ENCODE peak calls at places on chromosomes 7 and 10, in five cellular contexts. J is NCI-H2081, T is NCI-H1105 treated with DMSO at 0.1 percent for 48 hours, A is stomach, B is AG08395. K is an unnamed sample.

GRCh38 chr7:115449689-115450088 is 527.8 kb downstream of the MDFIC start:
- DNase-seq in J (no peak), T (no peak), A (no peak), B (no peak), K (no peak)

GRCh38 chr7:4711093-4711492 is 29.0 kb downstream of the FOXK1 start:
- DNase-seq in J (no peak), T (no peak), A (no peak), B (no peak), K (no peak)

GRCh38 chr7:132618956-132619305 is 42.7 kb upstream of the PLXNA4 start:
- DNase-seq in J (no peak), T (no peak), A (no peak), B (peak), K (no peak)

GRCh38 chr10:80265740-80266512 is 23.5 kb downstream of the MAT1A start:
- DNase-seq in J (no peak), T (no peak), A (no peak), B (no peak), K (no peak)

GRCh38 chr7:151232272-151233110 is at the start of gene CHPF2:
- DNase-seq in J (peak), T (peak), A (peak), B (peak), K (peak)

GRCh38 chr7:100642534-100642907 is 1.2 kb upstream of the TFR2 start:
- DNase-seq in J (no peak), T (no peak), A (peak), B (no peak), K (peak)

GRCh38 chr7:51590746-51591145 is 274.1 kb upstream of the COBL start:
- DNase-seq in J (no peak), T (no peak), A (no peak), B (no peak), K (no peak)

GRCh38 chr7:100613447-100614185 is 1.3 kb downstream of the MOSPD3 start:
- DNase-seq in J (no peak), T (no peak), A (no peak), B (no peak), K (no peak)

GRCh38 chr7:55558962-55559920 is 13.1 kb downstream of the VOPP1 start:
- DNase-seq in J (no peak), T (no peak), A (no peak), B (no peak), K (no peak)

GRCh38 chr10:93435621-93436385 is 46.3 kb downstream of the MYOF start:
- DNase-seq in J (no peak), T (no peak), A (no peak), B (peak), K (no peak)

GRCh38 chr10:103507235-103508191 is 14.0 kb downstream of the NEURL1 start:
- DNase-seq in J (no peak), T (peak), A (no peak), B (no peak), K (no peak)

GRCh38 chr7:151891182-151891581 is 14.3 kb upstream of the PRKAG2 start:
- DNase-seq in J (no peak), T (no peak), A (peak), B (no peak), K (no peak)

K was measured in GM20000.